ENCODE peak calls at places on chromosomes 4 and X, in seven cellular contexts. One of them, this sample, is unnamed.
A peak's percentile ranks its signal among the peaks of the same experiment; 100 is the strongest.

GRCh38 chr4:13322681-13323101 is 161.4 kb downstream of the RAB28 start:
- DNase-seq in tibial artery: no peak
- DNase-seq in heart left ventricle: no peak
- DNase-seq in CD4-positive, CD25-positive, alpha-beta regulatory T cell: no peak
- DNase-seq in naive thymus-derived CD4-positive, alpha-beta T cell: no peak
- DNase-seq in cardiac muscle cell: no peak
- DNase-seq in HFF-Myc: peak; percentile 70
- DNase-seq in this sample: no peak

GRCh38 chr4:44118971-44119680 is 329.5 kb downstream of the KCTD8 start:
- DNase-seq in tibial artery: no peak
- DNase-seq in heart left ventricle: no peak
- DNase-seq in CD4-positive, CD25-positive, alpha-beta regulatory T cell: no peak
- DNase-seq in naive thymus-derived CD4-positive, alpha-beta T cell: no peak
- DNase-seq in cardiac muscle cell: no peak
- DNase-seq in HFF-Myc: no peak
- DNase-seq in this sample: no peak

GRCh38 chr4:100009490-100009889 is 59.4 kb upstream of the H2AZ1 start:
- DNase-seq in tibial artery: no peak
- DNase-seq in heart left ventricle: no peak
- DNase-seq in CD4-positive, CD25-positive, alpha-beta regulatory T cell: no peak
- DNase-seq in naive thymus-derived CD4-positive, alpha-beta T cell: no peak
- DNase-seq in cardiac muscle cell: no peak
- DNase-seq in HFF-Myc: no peak
- DNase-seq in this sample: no peak

GRCh38 chr4:123580981-123581664 is 184.5 kb downstream of the SPRY1 start:
- DNase-seq in tibial artery: no peak
- DNase-seq in heart left ventricle: no peak
- DNase-seq in CD4-positive, CD25-positive, alpha-beta regulatory T cell: no peak
- DNase-seq in naive thymus-derived CD4-positive, alpha-beta T cell: no peak
- DNase-seq in cardiac muscle cell: no peak
- DNase-seq in HFF-Myc: no peak
- DNase-seq in this sample: no peak

GRCh38 chrX:2391869-2392606 is 108.7 kb downstream of the DHRSX start:
- DNase-seq in tibial artery: no peak
- DNase-seq in heart left ventricle: no peak
- DNase-seq in CD4-positive, CD25-positive, alpha-beta regulatory T cell: no peak
- DNase-seq in naive thymus-derived CD4-positive, alpha-beta T cell: no peak
- DNase-seq in cardiac muscle cell: no peak
- DNase-seq in HFF-Myc: peak; percentile 65
- DNase-seq in this sample: no peak

GRCh38 chr4:83556836-83557235 is 20.9 kb downstream of the GPAT3 start:
- DNase-seq in tibial artery: no peak
- DNase-seq in heart left ventricle: no peak
- DNase-seq in CD4-positive, CD25-positive, alpha-beta regulatory T cell: no peak
- DNase-seq in naive thymus-derived CD4-positive, alpha-beta T cell: no peak
- DNase-seq in cardiac muscle cell: no peak
- DNase-seq in HFF-Myc: no peak
- DNase-seq in this sample: no peak

GRCh38 chr4:169337510-169337909 is 66.8 kb upstream of the SH3RF1 start:
- DNase-seq in tibial artery: no peak
- DNase-seq in heart left ventricle: no peak
- DNase-seq in CD4-positive, CD25-positive, alpha-beta regulatory T cell: no peak
- DNase-seq in naive thymus-derived CD4-positive, alpha-beta T cell: no peak
- DNase-seq in cardiac muscle cell: no peak
- DNase-seq in HFF-Myc: no peak
- DNase-seq in this sample: no peak

GRCh38 chr4:48138936-48139335 is 4.9 kb upstream of the TXK start:
- DNase-seq in tibial artery: no peak
- DNase-seq in heart left ventricle: no peak
- DNase-seq in CD4-positive, CD25-positive, alpha-beta regulatory T cell: no peak
- DNase-seq in naive thymus-derived CD4-positive, alpha-beta T cell: peak; percentile 75
- DNase-seq in cardiac muscle cell: no peak
- DNase-seq in HFF-Myc: no peak
- DNase-seq in this sample: no peak

GRCh38 chrX:154549766-154550165 is 2.3 kb downstream of the IKBKG start:
- DNase-seq in tibial artery: no peak
- DNase-seq in heart left ventricle: no peak
- DNase-seq in CD4-positive, CD25-positive, alpha-beta regulatory T cell: no peak
- DNase-seq in naive thymus-derived CD4-positive, alpha-beta T cell: no peak
- DNase-seq in cardiac muscle cell: no peak
- DNase-seq in HFF-Myc: no peak
- DNase-seq in this sample: no peak

GRCh38 chrX:135185795-135186443 is 14.7 kb upstream of the CT55 start:
- DNase-seq in tibial artery: no peak
- DNase-seq in heart left ventricle: no peak
- DNase-seq in CD4-positive, CD25-positive, alpha-beta regulatory T cell: peak; percentile 15
- DNase-seq in naive thymus-derived CD4-positive, alpha-beta T cell: peak; percentile 13
- DNase-seq in cardiac muscle cell: peak; percentile 56
- DNase-seq in HFF-Myc: peak; percentile 22
- DNase-seq in this sample: no peak

GRCh38 chr4:71004281-71004851 is 10.9 kb downstream of the DCK start:
- DNase-seq in tibial artery: no peak
- DNase-seq in heart left ventricle: no peak
- DNase-seq in CD4-positive, CD25-positive, alpha-beta regulatory T cell: peak; percentile 11
- DNase-seq in naive thymus-derived CD4-positive, alpha-beta T cell: peak; percentile 52
- DNase-seq in cardiac muscle cell: peak; percentile 62
- DNase-seq in HFF-Myc: no peak
- DNase-seq in this sample: peak; percentile 25

GRCh38 chr4:47668810-47669408 is 169.0 kb downstream of the CORIN start:
- DNase-seq in tibial artery: no peak
- DNase-seq in heart left ventricle: no peak
- DNase-seq in CD4-positive, CD25-positive, alpha-beta regulatory T cell: peak; percentile 3
- DNase-seq in naive thymus-derived CD4-positive, alpha-beta T cell: no peak
- DNase-seq in cardiac muscle cell: peak; percentile 66
- DNase-seq in HFF-Myc: peak; percentile 41
- DNase-seq in this sample: no peak

GRCh38 chrX:134761788-134762187 is 103.5 kb upstream of the PLAC1 start:
- DNase-seq in tibial artery: no peak
- DNase-seq in heart left ventricle: no peak
- DNase-seq in CD4-positive, CD25-positive, alpha-beta regulatory T cell: no peak
- DNase-seq in naive thymus-derived CD4-positive, alpha-beta T cell: no peak
- DNase-seq in cardiac muscle cell: peak; percentile 29
- DNase-seq in HFF-Myc: no peak
- DNase-seq in this sample: no peak

GRCh38 chr4:123825596-123826291 is 429.1 kb downstream of the SPRY1 start:
- DNase-seq in tibial artery: no peak
- DNase-seq in heart left ventricle: no peak
- DNase-seq in CD4-positive, CD25-positive, alpha-beta regulatory T cell: no peak
- DNase-seq in naive thymus-derived CD4-positive, alpha-beta T cell: no peak
- DNase-seq in cardiac muscle cell: no peak
- DNase-seq in HFF-Myc: no peak
- DNase-seq in this sample: no peak

GRCh38 chr4:7933631-7934510 is 5.8 kb downstream of the AFAP1 start:
- DNase-seq in tibial artery: no peak
- DNase-seq in heart left ventricle: no peak
- DNase-seq in CD4-positive, CD25-positive, alpha-beta regulatory T cell: no peak
- DNase-seq in naive thymus-derived CD4-positive, alpha-beta T cell: no peak
- DNase-seq in cardiac muscle cell: no peak
- DNase-seq in HFF-Myc: no peak
- DNase-seq in this sample: no peak
- H3K4me3 ChIP-seq in tibial artery: no peak overlapping the region
- H3K4me3 ChIP-seq in heart left ventricle: no peak overlapping the region
- H3K4me3 ChIP-seq in CD4-positive, CD25-positive, alpha-beta regulatory T cell: no peak overlapping the region
- H3K4me3 ChIP-seq in naive thymus-derived CD4-positive, alpha-beta T cell: no peak overlapping the region
- H3K4me3 ChIP-seq in cardiac muscle cell: no peak overlapping the region
- H3K4me3 ChIP-seq in HFF-Myc: no peak overlapping the region
- H3K4me3 ChIP-seq in this sample: no peak overlapping the region

DNA sequence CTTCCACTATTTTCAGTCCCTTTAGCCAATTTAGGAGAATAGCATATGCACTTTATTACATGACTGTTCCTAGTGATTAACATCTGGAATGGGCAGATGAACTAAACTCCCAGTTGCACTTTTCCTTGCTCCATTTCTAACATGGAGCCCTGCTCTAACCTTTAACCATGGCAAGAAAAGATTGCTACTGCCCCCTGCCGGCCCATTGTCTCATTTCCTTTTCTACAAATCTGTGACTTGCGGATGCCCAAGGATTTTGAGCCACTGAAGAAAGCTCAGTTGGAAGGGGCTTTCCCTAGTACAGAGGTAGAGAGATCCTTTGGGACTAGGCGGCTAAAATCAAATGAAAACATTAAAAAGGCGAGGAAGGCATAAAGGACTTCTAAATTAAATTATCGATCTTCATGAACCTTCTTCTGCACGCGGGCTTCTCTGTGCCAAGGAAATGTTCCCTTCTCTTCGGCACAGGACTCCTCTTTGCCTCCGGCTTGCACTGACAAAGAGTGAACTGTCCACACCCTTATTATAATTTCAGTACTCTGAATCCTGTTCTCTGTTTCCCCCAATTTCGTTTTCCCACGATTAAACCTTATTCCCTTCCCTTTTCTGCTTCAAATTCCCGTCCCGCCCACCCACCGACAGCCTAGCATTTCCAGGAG is 578 bp upstream of the GLRA2 start:
- DNase-seq in tibial artery: no peak
- DNase-seq in heart left ventricle: peak; percentile 28
- DNase-seq in CD4-positive, CD25-positive, alpha-beta regulatory T cell: no peak
- DNase-seq in naive thymus-derived CD4-positive, alpha-beta T cell: no peak
- DNase-seq in cardiac muscle cell: peak; percentile 62
- DNase-seq in HFF-Myc: peak; percentile 9
- DNase-seq in this sample: no peak
- H3K4me3 ChIP-seq in tibial artery: no peak overlapping the region
- H3K4me3 ChIP-seq in heart left ventricle: no peak overlapping the region
- H3K4me3 ChIP-seq in CD4-positive, CD25-positive, alpha-beta regulatory T cell: no peak overlapping the region
- H3K4me3 ChIP-seq in naive thymus-derived CD4-positive, alpha-beta T cell: no peak overlapping the region
- H3K4me3 ChIP-seq in cardiac muscle cell: peak overlapping the region; percentile 16
- H3K4me3 ChIP-seq in HFF-Myc: no peak overlapping the region
- H3K4me3 ChIP-seq in this sample: no peak overlapping the region

GRCh38 chrX:10622197-10622596 is 1.8 kb upstream of the MID1 start:
- DNase-seq in tibial artery: no peak
- DNase-seq in heart left ventricle: no peak
- DNase-seq in CD4-positive, CD25-positive, alpha-beta regulatory T cell: no peak
- DNase-seq in naive thymus-derived CD4-positive, alpha-beta T cell: no peak
- DNase-seq in cardiac muscle cell: no peak
- DNase-seq in HFF-Myc: no peak
- DNase-seq in this sample: no peak

GRCh38 chrX:10618911-10619310 is 1.5 kb downstream of the MID1 start:
- DNase-seq in tibial artery: no peak
- DNase-seq in heart left ventricle: no peak
- DNase-seq in CD4-positive, CD25-positive, alpha-beta regulatory T cell: no peak
- DNase-seq in naive thymus-derived CD4-positive, alpha-beta T cell: no peak
- DNase-seq in cardiac muscle cell: peak; percentile 27
- DNase-seq in HFF-Myc: no peak
- DNase-seq in this sample: no peak

GRCh38 chrX:10619311-10620015 is 922 bp downstream of the MID1 start:
- DNase-seq in tibial artery: no peak
- DNase-seq in heart left ventricle: no peak
- DNase-seq in CD4-positive, CD25-positive, alpha-beta regulatory T cell: no peak
- DNase-seq in naive thymus-derived CD4-positive, alpha-beta T cell: no peak
- DNase-seq in cardiac muscle cell: peak; percentile 5
- DNase-seq in HFF-Myc: no peak
- DNase-seq in this sample: no peak

GRCh38 chrX:10617964-10618342 is 2.4 kb downstream of the MID1 start:
- DNase-seq in tibial artery: no peak
- DNase-seq in heart left ventricle: no peak
- DNase-seq in CD4-positive, CD25-positive, alpha-beta regulatory T cell: no peak
- DNase-seq in naive thymus-derived CD4-positive, alpha-beta T cell: no peak
- DNase-seq in cardiac muscle cell: no peak
- DNase-seq in HFF-Myc: no peak
- DNase-seq in this sample: no peak

DNA sequence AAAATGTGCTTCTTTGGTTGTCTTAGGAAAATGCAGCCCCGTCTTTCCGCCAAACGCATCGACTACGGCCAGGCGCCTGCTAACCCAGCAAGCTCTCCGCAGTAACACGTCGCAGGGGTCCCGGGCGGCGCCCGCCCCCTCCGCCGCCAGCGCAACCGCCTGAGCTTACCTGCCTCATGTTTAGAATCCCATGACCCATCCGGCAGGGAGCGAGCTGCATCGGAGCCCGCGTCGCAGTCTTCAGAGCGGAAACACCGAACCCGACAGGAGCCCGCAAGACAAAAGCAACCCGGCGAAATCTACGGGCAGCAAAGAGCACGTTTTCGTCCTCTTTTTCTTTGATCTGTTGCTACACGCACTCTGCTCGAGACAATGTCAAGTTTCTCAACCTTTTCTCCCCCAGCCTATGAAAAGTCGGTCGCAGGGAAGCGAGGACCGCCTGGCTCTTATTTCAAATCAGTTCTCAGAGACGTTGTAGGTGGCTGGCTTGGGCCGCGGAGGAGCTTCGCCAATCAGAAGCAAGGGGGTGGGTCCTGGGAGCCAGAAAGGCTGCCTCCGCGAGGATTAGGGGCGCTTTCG is at the start of gene MID1:
- DNase-seq in tibial artery: peak; percentile 79
- DNase-seq in heart left ventricle: peak; percentile 77
- DNase-seq in CD4-positive, CD25-positive, alpha-beta regulatory T cell: no peak
- DNase-seq in naive thymus-derived CD4-positive, alpha-beta T cell: no peak
- DNase-seq in cardiac muscle cell: peak; percentile 87
- DNase-seq in HFF-Myc: no peak
- DNase-seq in this sample: no peak
- H3K4me3 ChIP-seq in tibial artery: peak within 1 kb of the TSS; percentile 58
- H3K4me3 ChIP-seq in heart left ventricle: peak within 1 kb of the TSS; percentile 71
- H3K4me3 ChIP-seq in CD4-positive, CD25-positive, alpha-beta regulatory T cell: no peak within 1 kb of the TSS
- H3K4me3 ChIP-seq in naive thymus-derived CD4-positive, alpha-beta T cell: no peak within 1 kb of the TSS
- H3K4me3 ChIP-seq in cardiac muscle cell: peak within 1 kb of the TSS; percentile 46
- H3K4me3 ChIP-seq in HFF-Myc: peak within 1 kb of the TSS; percentile 69
- H3K4me3 ChIP-seq in this sample: no peak within 1 kb of the TSS

GRCh38 chr4:86596802-86597201 is 2.7 kb downstream of the PTPN13 start:
- DNase-seq in tibial artery: no peak
- DNase-seq in heart left ventricle: no peak
- DNase-seq in CD4-positive, CD25-positive, alpha-beta regulatory T cell: no peak
- DNase-seq in naive thymus-derived CD4-positive, alpha-beta T cell: no peak
- DNase-seq in cardiac muscle cell: no peak
- DNase-seq in HFF-Myc: no peak
- DNase-seq in this sample: no peak
- H3K4me3 ChIP-seq in tibial artery: no peak overlapping the region
- H3K4me3 ChIP-seq in heart left ventricle: peak overlapping the region; percentile 71
- H3K4me3 ChIP-seq in CD4-positive, CD25-positive, alpha-beta regulatory T cell: no peak overlapping the region
- H3K4me3 ChIP-seq in naive thymus-derived CD4-positive, alpha-beta T cell: no peak overlapping the region
- H3K4me3 ChIP-seq in cardiac muscle cell: no peak overlapping the region
- H3K4me3 ChIP-seq in HFF-Myc: peak overlapping the region; percentile 92
- H3K4me3 ChIP-seq in this sample: no peak overlapping the region

GRCh38 chr4:6362896-6363295 is 93.2 kb downstream of the WFS1 start:
- DNase-seq in tibial artery: no peak
- DNase-seq in heart left ventricle: no peak
- DNase-seq in CD4-positive, CD25-positive, alpha-beta regulatory T cell: no peak
- DNase-seq in naive thymus-derived CD4-positive, alpha-beta T cell: no peak
- DNase-seq in cardiac muscle cell: peak; percentile 85
- DNase-seq in HFF-Myc: no peak
- DNase-seq in this sample: no peak
- H3K4me3 ChIP-seq in tibial artery: no peak overlapping the region
- H3K4me3 ChIP-seq in heart left ventricle: no peak overlapping the region
- H3K4me3 ChIP-seq in CD4-positive, CD25-positive, alpha-beta regulatory T cell: no peak overlapping the region
- H3K4me3 ChIP-seq in naive thymus-derived CD4-positive, alpha-beta T cell: no peak overlapping the region
- H3K4me3 ChIP-seq in cardiac muscle cell: no peak overlapping the region
- H3K4me3 ChIP-seq in HFF-Myc: no peak overlapping the region
- H3K4me3 ChIP-seq in this sample: no peak overlapping the region

This sample was measured in effector memory CD4-positive, alpha-beta T cell.